ENCODE peak calls at places on chromosomes 7 and 10, in five cellular contexts. One of them, this sample, is unnamed.

GRCh38 chr7:135980665-135981180 is 3.6 kb upstream of the MTPN start:
- DNase-seq in BE2C: no peak
- DNase-seq in NCI-H510A treated with DMSO at 0.1 percent for 48 hours: no peak
- DNase-seq in cardiac muscle cell: peak
- DNase-seq in ELF-1: no peak
- DNase-seq in this sample: no peak

GRCh38 chr10:5583525-5584175 is 58.9 kb downstream of the CALML3 start:
- DNase-seq in BE2C: peak
- DNase-seq in NCI-H510A treated with DMSO at 0.1 percent for 48 hours: peak
- DNase-seq in cardiac muscle cell: peak
- DNase-seq in ELF-1: peak
- DNase-seq in this sample: peak

GRCh38 chr7:87253589-87254087 is 34.1 kb upstream of the TMEM243 start:
- DNase-seq in BE2C: no peak
- DNase-seq in NCI-H510A treated with DMSO at 0.1 percent for 48 hours: no peak
- DNase-seq in cardiac muscle cell: no peak
- DNase-seq in ELF-1: no peak
- DNase-seq in this sample: no peak

GRCh38 chr7:98297619-98298286 is 16.3 kb downstream of the BRI3 start:
- DNase-seq in BE2C: no peak
- DNase-seq in NCI-H510A treated with DMSO at 0.1 percent for 48 hours: no peak
- DNase-seq in cardiac muscle cell: no peak
- DNase-seq in ELF-1: no peak
- DNase-seq in this sample: no peak

GRCh38 chr10:79400567-79401004 is 44.8 kb downstream of the ZCCHC24 start:
- DNase-seq in BE2C: peak
- DNase-seq in NCI-H510A treated with DMSO at 0.1 percent for 48 hours: peak
- DNase-seq in cardiac muscle cell: peak
- DNase-seq in ELF-1: peak
- DNase-seq in this sample: peak

GRCh38 chr10:103197177-103197576 is 4.1 kb upstream of the NT5C2 start:
- DNase-seq in BE2C: no peak
- DNase-seq in NCI-H510A treated with DMSO at 0.1 percent for 48 hours: no peak
- DNase-seq in cardiac muscle cell: peak
- DNase-seq in ELF-1: no peak
- DNase-seq in this sample: no peak

GRCh38 chr7:159015081-159015893 is 129.4 kb downstream of the VIPR2 start:
- DNase-seq in BE2C: no peak
- DNase-seq in NCI-H510A treated with DMSO at 0.1 percent for 48 hours: peak
- DNase-seq in cardiac muscle cell: no peak
- DNase-seq in ELF-1: peak
- DNase-seq in this sample: no peak

GRCh38 chr10:33216661-33217427 is 117.6 kb downstream of the NRP1 start:
- DNase-seq in BE2C: no peak
- DNase-seq in NCI-H510A treated with DMSO at 0.1 percent for 48 hours: no peak
- DNase-seq in cardiac muscle cell: no peak
- DNase-seq in ELF-1: no peak
- DNase-seq in this sample: peak

GRCh38 chr7:112162161-112163020 is 43.8 kb downstream of the DOCK4 start:
- DNase-seq in BE2C: peak
- DNase-seq in NCI-H510A treated with DMSO at 0.1 percent for 48 hours: peak
- DNase-seq in cardiac muscle cell: peak
- DNase-seq in ELF-1: peak
- DNase-seq in this sample: peak

GRCh38 chr7:80815733-80816132 is 103.1 kb downstream of the SEMA3C start:
- DNase-seq in BE2C: no peak
- DNase-seq in NCI-H510A treated with DMSO at 0.1 percent for 48 hours: no peak
- DNase-seq in cardiac muscle cell: no peak
- DNase-seq in ELF-1: no peak
- DNase-seq in this sample: no peak

GRCh38 chr7:106626376-106627293 is 34.3 kb downstream of the CCDC71L start:
- DNase-seq in BE2C: no peak
- DNase-seq in NCI-H510A treated with DMSO at 0.1 percent for 48 hours: peak
- DNase-seq in cardiac muscle cell: no peak
- DNase-seq in ELF-1: no peak
- DNase-seq in this sample: no peak

GRCh38 chr7:152354061-152354460 is 81.7 kb downstream of the KMT2C start:
- DNase-seq in BE2C: no peak
- DNase-seq in NCI-H510A treated with DMSO at 0.1 percent for 48 hours: no peak
- DNase-seq in cardiac muscle cell: peak
- DNase-seq in ELF-1: no peak
- DNase-seq in this sample: no peak

GRCh38 chr10:43452356-43452914 is 15.5 kb downstream of the ZNF487 start:
- DNase-seq in BE2C: no peak
- DNase-seq in NCI-H510A treated with DMSO at 0.1 percent for 48 hours: no peak
- DNase-seq in cardiac muscle cell: no peak
- DNase-seq in ELF-1: no peak
- DNase-seq in this sample: no peak

GRCh38 chr10:80453715-80454525 is at the start of gene TSPAN14:
- DNase-seq in BE2C: peak
- DNase-seq in NCI-H510A treated with DMSO at 0.1 percent for 48 hours: peak
- DNase-seq in cardiac muscle cell: peak
- DNase-seq in ELF-1: peak
- DNase-seq in this sample: peak

GRCh38 chr10:86951184-86951761 is 6.1 kb downstream of the MMRN2 start:
- DNase-seq in BE2C: no peak
- DNase-seq in NCI-H510A treated with DMSO at 0.1 percent for 48 hours: no peak
- DNase-seq in cardiac muscle cell: no peak
- DNase-seq in ELF-1: no peak
- DNase-seq in this sample: no peak

GRCh38 chr10:112585052-112585451 is 138.0 kb downstream of the VTI1A start:
- DNase-seq in BE2C: no peak
- DNase-seq in NCI-H510A treated with DMSO at 0.1 percent for 48 hours: no peak
- DNase-seq in cardiac muscle cell: peak
- DNase-seq in ELF-1: no peak
- DNase-seq in this sample: no peak

GRCh38 chr10:91596821-91597396 is 36.0 kb downstream of the PPP1R3C start:
- DNase-seq in BE2C: no peak
- DNase-seq in NCI-H510A treated with DMSO at 0.1 percent for 48 hours: no peak
- DNase-seq in cardiac muscle cell: peak
- DNase-seq in ELF-1: no peak
- DNase-seq in this sample: no peak

GRCh38 chr7:133688483-133689239 is 435.8 kb downstream of the EXOC4 start:
- DNase-seq in BE2C: no peak
- DNase-seq in NCI-H510A treated with DMSO at 0.1 percent for 48 hours: no peak
- DNase-seq in cardiac muscle cell: peak
- DNase-seq in ELF-1: no peak
- DNase-seq in this sample: no peak

GRCh38 chr7:47465191-47465590 is 116.7 kb downstream of the TNS3 start:
- DNase-seq in BE2C: no peak
- DNase-seq in NCI-H510A treated with DMSO at 0.1 percent for 48 hours: no peak
- DNase-seq in cardiac muscle cell: peak
- DNase-seq in ELF-1: no peak
- DNase-seq in this sample: no peak

GRCh38 chr7:84536256-84536870 is 341.8 kb upstream of the SEMA3A start:
- DNase-seq in BE2C: no peak
- DNase-seq in NCI-H510A treated with DMSO at 0.1 percent for 48 hours: no peak
- DNase-seq in cardiac muscle cell: peak
- DNase-seq in ELF-1: no peak
- DNase-seq in this sample: no peak

GRCh38 chr10:114577133-114577532 is 80.9 kb downstream of the ABLIM1 start:
- DNase-seq in BE2C: no peak
- DNase-seq in NCI-H510A treated with DMSO at 0.1 percent for 48 hours: no peak
- DNase-seq in cardiac muscle cell: peak
- DNase-seq in ELF-1: no peak
- DNase-seq in this sample: no peak

GRCh38 chr10:15541376-15541775 is 170.3 kb upstream of the FAM171A1 start:
- DNase-seq in BE2C: no peak
- DNase-seq in NCI-H510A treated with DMSO at 0.1 percent for 48 hours: no peak
- DNase-seq in cardiac muscle cell: no peak
- DNase-seq in ELF-1: no peak
- DNase-seq in this sample: no peak

GRCh38 chr7:138008588-138009349 is 6.9 kb upstream of the CREB3L2 start:
- DNase-seq in BE2C: peak
- DNase-seq in NCI-H510A treated with DMSO at 0.1 percent for 48 hours: peak
- DNase-seq in cardiac muscle cell: peak
- DNase-seq in ELF-1: peak
- DNase-seq in this sample: peak

This sample was measured in NCI-H1092 treated with DMSO at 0.1 percent for 48 hours.